ENCODE peak calls at places on chromosomes 16 and 17, in six cellular contexts. C is thoracic aorta; H is colonic mucosa; R is ovary; K is Peyer's patch; F is effector memory CD4-positive, alpha-beta T cell. J is an unnamed sample.
A peak's percentile ranks its signal among the peaks of the same experiment; 100 is the strongest.

GRCh38 chr16:67967956-67968439 is 439 bp downstream of the SLC12A4 start:
- DNase-seq in C (no peak), H (no peak), R (peak; percentile 65), K (no peak), F (no peak), J (peak; percentile 26)

GRCh38 chr16:27401768-27402568 is at the start of gene IL21R:
- DNase-seq in C (no peak), H (peak; percentile 57), R (no peak), K (peak; percentile 64), F (peak; percentile 89), J (peak; percentile 96)

GRCh38 chr16:82425661-82426060 is 201.1 kb upstream of the CDH13 start:
- DNase-seq in C (no peak), H (no peak), R (no peak), K (no peak), F (no peak), J (no peak)

GRCh38 chr16:57044931-57045693 is 47.3 kb upstream of the CPNE2 start:
- DNase-seq in C (no peak), H (no peak), R (no peak), K (no peak), F (no peak), J (no peak)

GRCh38 chr17:48871551-48872351 is 20.8 kb upstream of the ATP5MC1 start:
- DNase-seq in C (no peak), H (peak; percentile 91), R (peak; percentile 43), K (peak; percentile 85), F (no peak), J (no peak)

GRCh38 chr16:7182510-7183109 is 150.0 kb upstream of the RBFOX1 start:
- DNase-seq in C (no peak), H (no peak), R (no peak), K (no peak), F (no peak), J (peak; percentile 64)

GRCh38 chr16:50866806-50867205 is 124.9 kb downstream of the CYLD start:
- DNase-seq in C (no peak), H (no peak), R (no peak), K (no peak), F (no peak), J (no peak)

GRCh38 chr17:63405741-63406261 is 40.3 kb downstream of the CYB561 start:
- DNase-seq in C (no peak), H (no peak), R (no peak), K (no peak), F (no peak), J (peak; percentile 64)

GRCh38 chr17:39765159-39765558 is 27.4 kb downstream of the GRB7 start:
- DNase-seq in C (no peak), H (no peak), R (no peak), K (no peak), F (no peak), J (no peak)

GRCh38 chr17:19719365-19720209 is 3.2 kb upstream of the SLC47A2 start:
- DNase-seq in C (no peak), H (peak; percentile 43), R (no peak), K (peak; percentile 70), F (no peak), J (no peak)

GRCh38 chr17:44794699-44795413 is 35.2 kb downstream of the GJC1 start:
- DNase-seq in C (no peak), H (no peak), R (no peak), K (no peak), F (no peak), J (peak; percentile 76)

DNA sequence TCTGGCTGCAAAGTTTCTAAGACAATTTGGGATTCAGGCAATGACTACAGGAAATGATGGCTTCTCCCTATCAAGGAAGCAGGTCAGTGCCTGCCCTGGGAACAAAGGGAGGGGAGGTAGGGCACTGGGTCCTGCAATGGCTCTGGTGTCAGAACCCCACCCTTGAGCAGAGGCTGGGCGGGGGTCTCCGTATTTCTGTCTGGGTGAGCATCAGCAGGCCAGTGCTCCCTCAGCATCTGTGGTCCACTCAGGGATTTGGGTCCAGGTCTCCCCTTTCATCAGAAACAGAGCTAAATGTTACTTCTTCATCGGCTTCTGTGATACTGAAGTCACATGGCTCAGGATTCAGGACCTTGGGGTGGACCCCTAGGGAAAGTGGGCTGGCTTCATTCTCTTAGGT is 195.5 kb upstream of the CDH5 start:
- DNase-seq in C (no peak), H (no peak), R (no peak), K (no peak), F (no peak), J (no peak)
- H3K27ac ChIP-seq in C (no peak overlapping the region), H (no peak overlapping the region), R (no peak overlapping the region), K (no peak overlapping the region), F (no peak overlapping the region), J (no peak overlapping the region)

GRCh38 chr16:35497399-35497798 is 2038.0 kb downstream of the TP53TG3F start:
- DNase-seq in C (no peak), H (no peak), R (no peak), K (no peak), F (no peak), J (no peak)
- H3K9me3 ChIP-seq in C (no peaks in the 10 kb centered on the region), H (no peaks in the 10 kb centered on the region), R (no peaks in the 10 kb centered on the region), K (no peaks in the 10 kb centered on the region), F (peaks cover 6% of the 10 kb centered on the region), J (no peaks in the 10 kb centered on the region)

DNA sequence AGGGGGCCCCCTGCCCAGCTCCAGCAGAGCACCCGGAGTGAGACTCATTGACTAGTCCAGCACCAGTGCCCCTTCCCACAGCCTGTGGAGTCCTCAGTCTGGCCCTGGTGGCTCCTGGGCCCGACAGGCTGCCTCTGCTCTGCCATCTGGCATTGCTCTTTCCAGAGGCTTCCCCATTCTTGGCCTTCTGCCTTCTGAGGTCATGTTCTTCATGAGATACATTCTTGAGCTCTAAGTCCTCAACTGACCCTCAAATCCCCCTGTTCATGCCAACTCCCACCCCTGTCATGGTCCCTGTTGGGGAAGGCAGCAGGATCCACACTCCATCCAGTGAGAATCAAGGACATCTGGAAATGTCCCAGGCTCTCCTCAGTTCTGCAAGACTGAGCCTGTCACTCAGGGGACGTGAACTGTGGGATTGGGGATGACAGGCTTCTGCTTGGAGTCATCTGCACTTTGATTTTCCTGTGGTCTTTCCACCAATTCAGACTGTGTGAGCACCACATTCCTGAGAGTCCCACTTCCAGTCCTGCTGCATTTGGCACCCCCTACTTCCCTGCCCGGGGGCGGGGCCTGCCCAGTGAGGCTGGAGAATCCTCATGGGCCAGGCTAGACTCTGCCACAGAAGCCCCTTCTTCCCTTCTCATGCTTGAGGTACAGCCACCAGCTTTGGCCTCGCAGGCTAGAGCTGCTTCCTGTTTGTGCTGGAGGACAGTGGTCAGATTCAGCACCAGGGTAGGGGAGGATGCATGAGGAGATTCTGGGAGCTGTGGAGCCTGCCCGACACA is 2.7 kb downstream of the TRPV2 start:
- DNase-seq in C (no peak), H (no peak), R (no peak), K (no peak), F (no peak), J (peak; percentile 65)
- H3K27ac ChIP-seq in C (peak overlapping the region; percentile 93), H (peak overlapping the region; percentile 56), R (no peak overlapping the region), K (peak overlapping the region; percentile 79), F (peak overlapping the region; percentile 54), J (peak overlapping the region; percentile 53)

DNA sequence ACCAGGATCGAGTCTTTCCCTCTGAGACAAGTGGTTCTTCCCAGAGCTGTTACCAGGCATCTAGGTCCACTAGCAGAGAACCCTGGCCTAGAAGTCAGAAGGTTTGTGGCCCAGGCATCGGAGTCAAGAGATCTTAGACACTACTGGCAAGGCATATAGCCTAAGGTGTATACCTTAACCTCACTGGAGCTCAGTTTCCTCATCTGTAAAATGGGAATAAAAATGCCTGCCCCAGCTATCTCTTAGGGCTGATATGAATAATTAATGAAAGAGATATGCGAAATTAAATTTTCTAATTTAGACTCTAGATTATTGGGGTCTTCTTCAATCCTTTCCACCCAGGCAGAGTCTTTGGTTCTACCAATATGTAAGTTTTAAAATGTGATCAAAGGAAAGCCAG is 60.5 kb upstream of the NLK start:
- DNase-seq in C (no peak), H (no peak), R (no peak), K (no peak), F (no peak), J (no peak)
- H3K9me3 ChIP-seq in C (no peaks in the 10 kb centered on the region), H (no peaks in the 10 kb centered on the region), R (no peaks in the 10 kb centered on the region), K (no peaks in the 10 kb centered on the region), F (no peaks in the 10 kb centered on the region), J (no peaks in the 10 kb centered on the region)

DNA sequence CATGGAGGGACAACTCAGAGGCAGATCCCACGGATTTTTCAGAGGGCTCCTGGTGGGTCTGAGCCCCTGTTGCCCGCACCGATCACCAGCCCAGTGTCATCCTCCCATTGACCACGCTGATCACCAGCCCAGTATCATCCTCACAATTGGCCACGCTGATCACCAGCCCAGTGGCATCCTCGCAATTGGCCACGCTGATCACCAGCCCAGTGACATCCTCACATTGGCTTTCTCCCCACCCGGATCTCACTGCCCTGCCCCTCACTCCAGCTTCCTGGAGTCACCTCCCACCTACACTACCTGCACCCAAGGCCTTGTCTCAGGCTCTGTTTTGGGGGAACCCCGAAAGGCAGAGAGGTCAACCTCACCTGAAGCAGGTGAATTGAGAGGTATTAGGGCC is 358.2 kb upstream of the TNRC6C start:
- DNase-seq in C (no peak), H (no peak), R (no peak), K (no peak), F (no peak), J (no peak)
- H3K27ac ChIP-seq in C (peak overlapping the region; percentile 96), H (no peak overlapping the region), R (no peak overlapping the region), K (no peak overlapping the region), F (no peak overlapping the region), J (no peak overlapping the region)

GRCh38 chr16:921321-921905 is 49.4 kb downstream of the LMF1 start:
- DNase-seq in C (no peak), H (no peak), R (no peak), K (no peak), F (no peak), J (no peak)
- H3K9me3 ChIP-seq in C (no peaks in the 10 kb centered on the region), H (no peaks in the 10 kb centered on the region), R (no peaks in the 10 kb centered on the region), K (no peaks in the 10 kb centered on the region), F (no peaks in the 10 kb centered on the region), J (no peaks in the 10 kb centered on the region)

GRCh38 chr17:17215575-17215974 is 9.4 kb upstream of the PLD6 start:
- DNase-seq in C (no peak), H (no peak), R (no peak), K (no peak), F (no peak), J (no peak)
- H3K27ac ChIP-seq in C (no peak overlapping the region), H (no peak overlapping the region), R (no peak overlapping the region), K (no peak overlapping the region), F (no peak overlapping the region), J (no peak overlapping the region)

GRCh38 chr16:35795361-35796029 is 2336.1 kb downstream of the TP53TG3F start:
- DNase-seq in C (no peak), H (no peak), R (no peak), K (no peak), F (no peak), J (no peak)

GRCh38 chr16:35788381-35788780 is 2329.0 kb downstream of the TP53TG3F start:
- DNase-seq in C (no peak), H (no peak), R (no peak), K (no peak), F (no peak), J (no peak)

GRCh38 chr16:35797811-35798210 is 2338.4 kb downstream of the TP53TG3F start:
- DNase-seq in C (no peak), H (no peak), R (no peak), K (no peak), F (no peak), J (no peak)

GRCh38 chr16:35792516-35793285 is 2333.3 kb downstream of the TP53TG3F start:
- DNase-seq in C (no peak), H (no peak), R (no peak), K (no peak), F (no peak), J (no peak)
- H3K9me3 ChIP-seq in C (no peaks in the 10 kb centered on the region), H (no peaks in the 10 kb centered on the region), R (no peaks in the 10 kb centered on the region), K (no peaks in the 10 kb centered on the region), F (no peaks in the 10 kb centered on the region), J (no peaks in the 10 kb centered on the region)

GRCh38 chr16:31868701-31869167 is 4.9 kb upstream of the ZNF267 start:
- DNase-seq in C (peak; percentile 76), H (peak; percentile 88), R (peak; percentile 87), K (peak; percentile 77), F (peak; percentile 55), J (peak; percentile 85)
- H3K27ac ChIP-seq in C (no peak overlapping the region), H (peak overlapping the region; percentile 1), R (no peak overlapping the region), K (no peak overlapping the region), F (peak overlapping the region; percentile 83), J (no peak overlapping the region)